ENCODE peak calls at places on chromosomes 13 and 19, in four cellular contexts. S, Q, P and X are unnamed samples.

GRCh38 chr19:17719730-17720486 is 628 bp downstream of the MAP1S start:
- DNase-seq in S (no peak), Q (peak), P (peak), X (no peak)

GRCh38 chr13:76438050-76438449 is 448.2 kb downstream of the KCTD12 start:
- DNase-seq in S (no peak), Q (no peak), P (no peak), X (no peak)

GRCh38 chr13:42239644-42240043 is 32.3 kb upstream of the AKAP11 start:
- DNase-seq in S (no peak), Q (no peak), P (no peak), X (no peak)

GRCh38 chr13:33649212-33649917 is 168.6 kb upstream of the RFC3 start:
- DNase-seq in S (no peak), Q (no peak), P (no peak), X (no peak)

GRCh38 chr19:40560092-40560507 is 16.6 kb upstream of the SHKBP1 start:
- DNase-seq in S (no peak), Q (no peak), P (no peak), X (no peak)

GRCh38 chr13:20470136-20470535 is 55.5 kb downstream of the CRYL1 start:
- DNase-seq in S (no peak), Q (no peak), P (no peak), X (no peak)

GRCh38 chr19:39546599-39546998 is 6.6 kb upstream of the EID2 start:
- DNase-seq in S (peak), Q (no peak), P (no peak), X (no peak)

GRCh38 chr19:13014921-13015280 is 19.6 kb downstream of the NFIX start:
- DNase-seq in S (no peak), Q (no peak), P (no peak), X (no peak)

GRCh38 chr13:111326621-111326965 is 6.2 kb downstream of the TEX29 start:
- DNase-seq in S (no peak), Q (no peak), P (no peak), X (no peak)

GRCh38 chr13:45681101-45681500 is 21.0 kb upstream of the CBY2 start:
- DNase-seq in S (no peak), Q (no peak), P (no peak), X (no peak)

GRCh38 chr13:50123515-50123861 is 108.2 kb downstream of the KCNRG start:
- DNase-seq in S (no peak), Q (no peak), P (no peak), X (no peak)

GRCh38 chr19:34504273-34504808 is 22.8 kb downstream of the WTIP start:
- DNase-seq in S (no peak), Q (no peak), P (no peak), X (no peak)

GRCh38 chr19:1066748-1067340 is at the start of gene ARHGAP45:
- DNase-seq in S (no peak), Q (peak), P (peak), X (no peak)

GRCh38 chr19:10270180-10270615 is 722 bp upstream of the ICAM1 start:
- DNase-seq in S (no peak), Q (peak), P (peak), X (no peak)

GRCh38 chr13:98026457-98026857 is 73.0 kb downstream of the IPO5 start:
- DNase-seq in S (no peak), Q (no peak), P (no peak), X (no peak)

GRCh38 chr19:35501684-35502083 is 11.4 kb upstream of the KRTDAP start:
- DNase-seq in S (no peak), Q (no peak), P (no peak), X (no peak)

GRCh38 chr19:53898680-53899341 is 10.3 kb upstream of the CACNG7 start:
- DNase-seq in S (no peak), Q (peak), P (no peak), X (no peak)

GRCh38 chr19:52170863-52171320 is 529 bp downstream of the ZNF836 start:
- DNase-seq in S (no peak), Q (no peak), P (peak), X (no peak)

GRCh38 chr19:35048911-35049411 is 7.4 kb downstream of the HPN start:
- DNase-seq in S (no peak), Q (no peak), P (no peak), X (no peak)

GRCh38 chr19:35332817-35333216 is 3.8 kb downstream of the CD22 start:
- DNase-seq in S (no peak), Q (no peak), P (no peak), X (no peak)

GRCh38 chr13:99261040-99261439 is 2.9 kb upstream of the GPR18 start:
- DNase-seq in S (no peak), Q (no peak), P (no peak), X (no peak)

GRCh38 chr19:46416077-46416709 is 2.8 kb upstream of the CCDC8 start:
- DNase-seq in S (no peak), Q (peak), P (peak), X (peak)

GRCh38 chr13:41976491-41976890 is 15.6 kb upstream of the VWA8 start:
- DNase-seq in S (no peak), Q (no peak), P (no peak), X (no peak)

GRCh38 chr19:18435848-18436631 is 1.9 kb downstream of the ISYNA1 start:
- DNase-seq in S (no peak), Q (no peak), P (no peak), X (no peak)

GRCh38 chr19:6802336-6803035 is 30.0 kb downstream of the VAV1 start:
- DNase-seq in S (no peak), Q (no peak), P (peak), X (no peak)

GRCh38 chr19:30420881-30421280 is 48.7 kb downstream of the ZNF536 start:
- DNase-seq in S (no peak), Q (no peak), P (no peak), X (no peak)

GRCh38 chr13:78100481-78100880 is 181.8 kb upstream of the EDNRB start:
- DNase-seq in S (no peak), Q (no peak), P (no peak), X (peak)

GRCh38 chr19:1406818-1407661 is at the start of gene DAZAP1:
- DNase-seq in S (peak), Q (peak), P (peak), X (peak)

GRCh38 chr19:54096642-54097106 is 3.9 kb downstream of the OSCAR start:
- DNase-seq in S (no peak), Q (peak), P (no peak), X (no peak)

GRCh38 chr19:29663861-29664752 is 1.2 kb upstream of the PLEKHF1 start:
- DNase-seq in S (peak), Q (no peak), P (no peak), X (no peak)

GRCh38 chr19:30342901-30343300 is 29.3 kb upstream of the ZNF536 start:
- DNase-seq in S (no peak), Q (no peak), P (no peak), X (no peak)

GRCh38 chr13:25466880-25467279 is 95.1 kb downstream of the ATP8A2 start:
- DNase-seq in S (no peak), Q (no peak), P (no peak), X (no peak)
- TF ChIP-seq CTCF in S (no peak), Q (no peak), P (no peak), X (no peak)

DNA sequence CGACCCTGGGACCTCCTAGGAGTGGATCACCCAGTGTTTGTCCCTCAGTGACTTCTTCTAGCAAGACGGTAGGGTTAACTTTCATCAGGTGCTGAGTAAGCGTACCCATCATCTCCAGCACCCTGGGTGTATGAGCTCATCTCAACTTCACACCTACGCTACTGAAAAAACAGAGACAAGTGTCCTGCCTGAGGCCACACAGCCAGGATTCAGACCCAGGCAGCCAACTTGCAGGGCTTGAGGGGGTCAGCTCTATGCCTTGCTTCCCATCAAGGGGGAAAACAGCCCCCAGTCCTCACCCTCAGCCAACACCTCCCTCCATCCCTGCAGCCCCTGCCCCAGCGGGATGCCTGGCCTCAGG is 4.6 kb downstream of the TLE2 start:
- DNase-seq in S (no peak), Q (no peak), P (no peak), X (no peak)
- H3K4me3 ChIP-seq in S (no peak), Q (no peak), P (peak), X (no peak)

DNA sequence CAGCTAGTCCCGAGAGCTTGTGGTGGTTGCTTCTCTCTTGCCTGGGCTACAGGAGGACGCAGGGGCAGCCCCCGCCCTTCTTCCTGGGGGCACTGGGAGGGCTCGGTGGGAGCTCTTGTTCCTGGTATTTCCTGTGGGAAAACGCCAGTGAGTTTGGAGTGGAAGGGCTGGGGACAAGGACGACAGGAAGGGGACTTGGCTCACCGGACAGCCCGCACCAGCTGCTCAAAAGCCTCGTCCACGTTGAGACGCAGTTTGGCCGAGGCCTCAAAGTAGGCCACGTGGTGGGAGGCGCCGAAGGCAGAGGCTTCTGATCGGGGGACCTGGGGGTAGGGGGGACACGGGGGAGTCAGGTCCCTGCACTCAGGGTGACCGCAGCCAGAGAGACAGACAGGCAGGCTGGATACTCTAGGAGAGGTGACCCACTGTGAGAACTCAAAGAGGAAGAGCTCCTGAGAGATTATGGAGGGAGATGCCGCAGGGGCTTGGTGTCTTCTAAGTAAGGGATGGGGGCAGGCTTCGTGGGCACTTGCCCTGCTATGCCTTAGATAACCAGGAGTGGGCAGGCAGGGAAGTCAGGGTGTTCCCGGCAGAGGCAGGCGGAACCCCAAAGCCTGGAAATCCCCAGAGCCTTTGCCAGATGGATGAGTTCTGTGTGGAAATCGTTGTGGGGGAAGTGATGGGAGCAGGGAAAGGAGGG is 4.3 kb downstream of the RRAS start:
- DNase-seq in S (no peak), Q (no peak), P (no peak), X (no peak)
- TF ChIP-seq CTCF in S (peak), Q (no peak), P (no peak), X (no peak)

DNA sequence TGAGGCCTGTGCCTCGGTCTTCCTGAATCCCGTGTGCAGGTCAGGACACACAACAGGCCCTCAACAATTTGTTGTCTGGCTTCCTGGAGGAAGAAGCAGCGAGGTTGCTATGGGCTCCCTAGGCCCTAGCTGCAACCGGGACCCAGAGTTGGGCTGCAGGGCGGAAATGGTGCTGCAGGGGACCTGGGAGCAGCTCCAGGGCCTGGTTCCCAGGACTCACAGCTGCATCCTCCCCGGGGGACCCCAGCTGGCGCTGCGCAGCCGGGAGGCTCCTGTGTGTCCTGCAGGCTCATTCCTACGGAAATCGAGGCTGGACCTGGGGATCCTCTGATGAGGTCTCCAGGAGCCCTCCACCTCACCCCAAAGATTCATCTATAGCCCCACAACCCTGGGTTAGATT is 986 bp upstream of the TNFAIP8L1 start:
- DNase-seq in S (no peak), Q (no peak), P (no peak), X (no peak)
- H3K4me3 ChIP-seq in S (no peak), Q (no peak), P (no peak), X (no peak)